ENCODE peak calls at places on chromosomes 12 and 14, in six cellular contexts. One of them, this sample, is unnamed.

GRCh38 chr12:24854017-24854416 is 94.9 kb downstream of the BCAT1 start:
- DNase-seq in choroid plexus epithelial cell: no peak
- DNase-seq in RWPE1: no peak
- DNase-seq in stimulated activated CD4-positive, alpha-beta T cell treated with anti-CD3 and anti-CD28 coated beads, TNF-alpha, amount 100 ng/mL, for 1 hour: no peak
- DNase-seq in foreskin melanocyte: no peak
- DNase-seq in heart left ventricle: no peak
- DNase-seq in this sample: no peak

GRCh38 chr12:94832780-94833760 is 170.4 kb downstream of the NDUFA12 start:
- DNase-seq in foreskin melanocyte: no peak
- DNase-seq in RWPE1: no peak
- DNase-seq in choroid plexus epithelial cell: peak; percentile 81
- DNase-seq in stimulated activated CD4-positive, alpha-beta T cell treated with anti-CD3 and anti-CD28 coated beads, TNF-alpha, amount 100 ng/mL, for 1 hour: no peak
- DNase-seq in heart left ventricle: no peak
- DNase-seq in this sample: peak; percentile 3

GRCh38 chr12:87253157-87253556 is 776.0 kb downstream of the C12orf50 start:
- DNase-seq in foreskin melanocyte: no peak
- DNase-seq in RWPE1: peak; percentile 24
- DNase-seq in stimulated activated CD4-positive, alpha-beta T cell treated with anti-CD3 and anti-CD28 coated beads, TNF-alpha, amount 100 ng/mL, for 1 hour: no peak
- DNase-seq in heart left ventricle: no peak
- DNase-seq in choroid plexus epithelial cell: peak; percentile 13
- DNase-seq in this sample: no peak

GRCh38 chr12:113803829-113804140 is 162.3 kb downstream of the RBM19 start:
- DNase-seq in stimulated activated CD4-positive, alpha-beta T cell treated with anti-CD3 and anti-CD28 coated beads, TNF-alpha, amount 100 ng/mL, for 1 hour: no peak
- DNase-seq in foreskin melanocyte: no peak
- DNase-seq in choroid plexus epithelial cell: no peak
- DNase-seq in RWPE1: no peak
- DNase-seq in heart left ventricle: no peak
- DNase-seq in this sample: no peak

GRCh38 chr14:24903337-24903736 is 146.6 kb downstream of the STXBP6 start:
- DNase-seq in choroid plexus epithelial cell: peak; percentile 72
- DNase-seq in stimulated activated CD4-positive, alpha-beta T cell treated with anti-CD3 and anti-CD28 coated beads, TNF-alpha, amount 100 ng/mL, for 1 hour: no peak
- DNase-seq in foreskin melanocyte: peak; percentile 56
- DNase-seq in RWPE1: no peak
- DNase-seq in heart left ventricle: no peak
- DNase-seq in this sample: no peak

GRCh38 chr14:52791204-52792096 is at the start of gene GNPNAT1:
- DNase-seq in choroid plexus epithelial cell: peak; percentile 87
- DNase-seq in foreskin melanocyte: peak; percentile 79
- DNase-seq in RWPE1: peak; percentile 90
- DNase-seq in heart left ventricle: peak; percentile 91
- DNase-seq in stimulated activated CD4-positive, alpha-beta T cell treated with anti-CD3 and anti-CD28 coated beads, TNF-alpha, amount 100 ng/mL, for 1 hour: peak; percentile 76
- DNase-seq in this sample: peak; percentile 95

GRCh38 chr12:104387190-104387589 is 69.6 kb upstream of the CHST11 start:
- DNase-seq in stimulated activated CD4-positive, alpha-beta T cell treated with anti-CD3 and anti-CD28 coated beads, TNF-alpha, amount 100 ng/mL, for 1 hour: no peak
- DNase-seq in foreskin melanocyte: no peak
- DNase-seq in choroid plexus epithelial cell: peak; percentile 67
- DNase-seq in heart left ventricle: no peak
- DNase-seq in RWPE1: no peak
- DNase-seq in this sample: no peak

GRCh38 chr12:85179680-85180300 is 100.2 kb upstream of the ALX1 start:
- DNase-seq in choroid plexus epithelial cell: peak; percentile 76
- DNase-seq in foreskin melanocyte: peak; percentile 19
- DNase-seq in stimulated activated CD4-positive, alpha-beta T cell treated with anti-CD3 and anti-CD28 coated beads, TNF-alpha, amount 100 ng/mL, for 1 hour: no peak
- DNase-seq in heart left ventricle: no peak
- DNase-seq in RWPE1: no peak
- DNase-seq in this sample: no peak

GRCh38 chr14:26281280-26281998 is 316.4 kb downstream of the NOVA1 start:
- DNase-seq in choroid plexus epithelial cell: peak; percentile 79
- DNase-seq in heart left ventricle: no peak
- DNase-seq in foreskin melanocyte: no peak
- DNase-seq in RWPE1: no peak
- DNase-seq in stimulated activated CD4-positive, alpha-beta T cell treated with anti-CD3 and anti-CD28 coated beads, TNF-alpha, amount 100 ng/mL, for 1 hour: no peak
- DNase-seq in this sample: no peak

GRCh38 chr12:107684990-107685359 is 624 bp upstream of the PWP1 start:
- DNase-seq in choroid plexus epithelial cell: peak; percentile 68
- DNase-seq in stimulated activated CD4-positive, alpha-beta T cell treated with anti-CD3 and anti-CD28 coated beads, TNF-alpha, amount 100 ng/mL, for 1 hour: no peak
- DNase-seq in heart left ventricle: no peak
- DNase-seq in RWPE1: no peak
- DNase-seq in foreskin melanocyte: peak; percentile 67
- DNase-seq in this sample: no peak

GRCh38 chr12:6376079-6376941 is 947 bp upstream of the SCNN1A start:
- DNase-seq in heart left ventricle: peak; percentile 62
- DNase-seq in RWPE1: peak; percentile 82
- DNase-seq in foreskin melanocyte: no peak
- DNase-seq in stimulated activated CD4-positive, alpha-beta T cell treated with anti-CD3 and anti-CD28 coated beads, TNF-alpha, amount 100 ng/mL, for 1 hour: no peak
- DNase-seq in choroid plexus epithelial cell: peak; percentile 73
- DNase-seq in this sample: no peak

GRCh38 chr12:100187068-100187467 is 13.5 kb upstream of the ACTR6 start:
- DNase-seq in RWPE1: no peak
- DNase-seq in foreskin melanocyte: no peak
- DNase-seq in heart left ventricle: no peak
- DNase-seq in choroid plexus epithelial cell: no peak
- DNase-seq in stimulated activated CD4-positive, alpha-beta T cell treated with anti-CD3 and anti-CD28 coated beads, TNF-alpha, amount 100 ng/mL, for 1 hour: no peak
- DNase-seq in this sample: no peak

GRCh38 chr12:2288875-2289274 is 236.1 kb downstream of the CACNA1C start:
- DNase-seq in stimulated activated CD4-positive, alpha-beta T cell treated with anti-CD3 and anti-CD28 coated beads, TNF-alpha, amount 100 ng/mL, for 1 hour: no peak
- DNase-seq in heart left ventricle: no peak
- DNase-seq in RWPE1: no peak
- DNase-seq in choroid plexus epithelial cell: no peak
- DNase-seq in foreskin melanocyte: no peak
- DNase-seq in this sample: no peak

GRCh38 chr12:54431911-54432814 is 13.1 kb upstream of the ITGA5 start:
- DNase-seq in heart left ventricle: peak; percentile 90
- DNase-seq in stimulated activated CD4-positive, alpha-beta T cell treated with anti-CD3 and anti-CD28 coated beads, TNF-alpha, amount 100 ng/mL, for 1 hour: no peak
- DNase-seq in choroid plexus epithelial cell: no peak
- DNase-seq in foreskin melanocyte: no peak
- DNase-seq in RWPE1: peak; percentile 93
- DNase-seq in this sample: no peak

GRCh38 chr14:99554757-99555531 is 49.1 kb downstream of the CCDC85C start:
- DNase-seq in heart left ventricle: peak; percentile 80
- DNase-seq in foreskin melanocyte: no peak
- DNase-seq in choroid plexus epithelial cell: no peak
- DNase-seq in RWPE1: no peak
- DNase-seq in stimulated activated CD4-positive, alpha-beta T cell treated with anti-CD3 and anti-CD28 coated beads, TNF-alpha, amount 100 ng/mL, for 1 hour: no peak
- DNase-seq in this sample: no peak

GRCh38 chr12:106049105-106049504 is 89.6 kb downstream of the NUAK1 start:
- DNase-seq in heart left ventricle: no peak
- DNase-seq in stimulated activated CD4-positive, alpha-beta T cell treated with anti-CD3 and anti-CD28 coated beads, TNF-alpha, amount 100 ng/mL, for 1 hour: no peak
- DNase-seq in choroid plexus epithelial cell: no peak
- DNase-seq in foreskin melanocyte: no peak
- DNase-seq in RWPE1: no peak
- DNase-seq in this sample: no peak

GRCh38 chr14:22836301-22837058 is at the start of gene MMP14:
- DNase-seq in foreskin melanocyte: peak; percentile 83
- DNase-seq in stimulated activated CD4-positive, alpha-beta T cell treated with anti-CD3 and anti-CD28 coated beads, TNF-alpha, amount 100 ng/mL, for 1 hour: no peak
- DNase-seq in choroid plexus epithelial cell: peak; percentile 94
- DNase-seq in RWPE1: peak; percentile 59
- DNase-seq in heart left ventricle: peak; percentile 69
- DNase-seq in this sample: no peak

GRCh38 chr12:93710574-93710926 is 33.4 kb downstream of the CRADD start:
- DNase-seq in choroid plexus epithelial cell: no peak
- DNase-seq in stimulated activated CD4-positive, alpha-beta T cell treated with anti-CD3 and anti-CD28 coated beads, TNF-alpha, amount 100 ng/mL, for 1 hour: no peak
- DNase-seq in foreskin melanocyte: no peak
- DNase-seq in RWPE1: no peak
- DNase-seq in heart left ventricle: no peak
- DNase-seq in this sample: no peak

GRCh38 chr14:105316968-105317498 is 2.5 kb downstream of the PACS2 start:
- DNase-seq in choroid plexus epithelial cell: no peak
- DNase-seq in stimulated activated CD4-positive, alpha-beta T cell treated with anti-CD3 and anti-CD28 coated beads, TNF-alpha, amount 100 ng/mL, for 1 hour: no peak
- DNase-seq in foreskin melanocyte: no peak
- DNase-seq in RWPE1: no peak
- DNase-seq in heart left ventricle: no peak
- DNase-seq in this sample: no peak

GRCh38 chr12:15634010-15634676 is 155.0 kb downstream of the EPS8 start:
- DNase-seq in stimulated activated CD4-positive, alpha-beta T cell treated with anti-CD3 and anti-CD28 coated beads, TNF-alpha, amount 100 ng/mL, for 1 hour: no peak
- DNase-seq in RWPE1: no peak
- DNase-seq in heart left ventricle: peak; percentile 34
- DNase-seq in choroid plexus epithelial cell: peak; percentile 72
- DNase-seq in foreskin melanocyte: no peak
- DNase-seq in this sample: no peak

GRCh38 chr14:101717663-101718490 is 43.6 kb upstream of the PPP2R5C start:
- DNase-seq in stimulated activated CD4-positive, alpha-beta T cell treated with anti-CD3 and anti-CD28 coated beads, TNF-alpha, amount 100 ng/mL, for 1 hour: no peak
- DNase-seq in foreskin melanocyte: no peak
- DNase-seq in heart left ventricle: no peak
- DNase-seq in choroid plexus epithelial cell: no peak
- DNase-seq in RWPE1: no peak
- DNase-seq in this sample: peak; percentile 6

GRCh38 chr14:103105580-103106168 is 11.1 kb downstream of the EXOC3L4 start:
- DNase-seq in RWPE1: no peak
- DNase-seq in heart left ventricle: no peak
- DNase-seq in stimulated activated CD4-positive, alpha-beta T cell treated with anti-CD3 and anti-CD28 coated beads, TNF-alpha, amount 100 ng/mL, for 1 hour: no peak
- DNase-seq in foreskin melanocyte: no peak
- DNase-seq in choroid plexus epithelial cell: no peak
- DNase-seq in this sample: peak; percentile 63

GRCh38 chr12:113194971-113195391 is 9.5 kb downstream of the RITA1 start:
- DNase-seq in choroid plexus epithelial cell: peak; percentile 77
- DNase-seq in foreskin melanocyte: no peak
- DNase-seq in heart left ventricle: no peak
- DNase-seq in RWPE1: no peak
- DNase-seq in stimulated activated CD4-positive, alpha-beta T cell treated with anti-CD3 and anti-CD28 coated beads, TNF-alpha, amount 100 ng/mL, for 1 hour: no peak
- DNase-seq in this sample: no peak

GRCh38 chr12:49909826-49910225 is 6.1 kb upstream of the FAIM2 start:
- DNase-seq in stimulated activated CD4-positive, alpha-beta T cell treated with anti-CD3 and anti-CD28 coated beads, TNF-alpha, amount 100 ng/mL, for 1 hour: no peak
- DNase-seq in choroid plexus epithelial cell: peak; percentile 55
- DNase-seq in foreskin melanocyte: no peak
- DNase-seq in heart left ventricle: no peak
- DNase-seq in RWPE1: peak; percentile 70
- DNase-seq in this sample: no peak

GRCh38 chr12:112005419-112006395 is 7.3 kb downstream of the TMEM116 start:
- DNase-seq in heart left ventricle: peak; percentile 56
- DNase-seq in foreskin melanocyte: no peak
- DNase-seq in stimulated activated CD4-positive, alpha-beta T cell treated with anti-CD3 and anti-CD28 coated beads, TNF-alpha, amount 100 ng/mL, for 1 hour: no peak
- DNase-seq in RWPE1: peak; percentile 46
- DNase-seq in choroid plexus epithelial cell: peak; percentile 33
- DNase-seq in this sample: no peak

GRCh38 chr14:104419865-104420458 is 159.6 kb upstream of the C14orf180 start:
- DNase-seq in foreskin melanocyte: no peak
- DNase-seq in RWPE1: no peak
- DNase-seq in heart left ventricle: no peak
- DNase-seq in stimulated activated CD4-positive, alpha-beta T cell treated with anti-CD3 and anti-CD28 coated beads, TNF-alpha, amount 100 ng/mL, for 1 hour: no peak
- DNase-seq in choroid plexus epithelial cell: peak; percentile 5
- DNase-seq in this sample: peak; percentile 37

GRCh38 chr12:105330938-105331804 is 680 bp downstream of the C12orf75 start:
- DNase-seq in choroid plexus epithelial cell: no peak
- DNase-seq in RWPE1: peak; percentile 27
- DNase-seq in stimulated activated CD4-positive, alpha-beta T cell treated with anti-CD3 and anti-CD28 coated beads, TNF-alpha, amount 100 ng/mL, for 1 hour: no peak
- DNase-seq in heart left ventricle: peak; percentile 29
- DNase-seq in foreskin melanocyte: no peak
- DNase-seq in this sample: peak; percentile 52

GRCh38 chr14:65210118-65210826 is 108.0 kb upstream of the MAX start:
- DNase-seq in stimulated activated CD4-positive, alpha-beta T cell treated with anti-CD3 and anti-CD28 coated beads, TNF-alpha, amount 100 ng/mL, for 1 hour: no peak
- DNase-seq in heart left ventricle: no peak
- DNase-seq in choroid plexus epithelial cell: peak; percentile 73
- DNase-seq in RWPE1: no peak
- DNase-seq in foreskin melanocyte: peak; percentile 68
- DNase-seq in this sample: no peak